ENCODE peak calls at places on chromosomes 5 and 9, in five cellular contexts. R is HCT116, I is hepatocyte, E is fibroblast of lung, F is A673. W is an unnamed sample.
A peak's percentile ranks its signal among the peaks of the same experiment; 100 is the strongest.

GRCh38 chr5:126358525-126358924 is 64.7 kb upstream of the GRAMD2B start:
- DNase-seq in R (no peak), I (no peak), E (no peak), F (no peak), W (no peak)

GRCh38 chr5:10831416-10831815 is 70.4 kb upstream of the DAP start:
- DNase-seq in R (no peak), I (peak; percentile 20), E (peak; percentile 94), F (no peak), W (no peak)

GRCh38 chr5:42168091-42168670 is 243.1 kb downstream of the FBXO4 start:
- DNase-seq in R (no peak), I (no peak), E (no peak), F (no peak), W (no peak)

GRCh38 chr5:124663101-124663506 is 83.3 kb downstream of the ZNF608 start:
- DNase-seq in R (no peak), I (no peak), E (no peak), F (no peak), W (peak; percentile 57)

GRCh38 chr5:168472329-168472728 is 13.9 kb upstream of the RARS1 start:
- DNase-seq in R (no peak), I (peak; percentile 68), E (peak; percentile 92), F (peak; percentile 45), W (peak; percentile 66)

GRCh38 chr5:149902177-149902576 is 42.4 kb downstream of the PDE6A start:
- DNase-seq in R (no peak), I (no peak), E (no peak), F (peak; percentile 56), W (no peak)

GRCh38 chr9:131676431-131676972 is 63.4 kb downstream of the RAPGEF1 start:
- DNase-seq in R (no peak), I (no peak), E (no peak), F (no peak), W (no peak)

GRCh38 chr5:120624021-120624563 is 160.0 kb downstream of the PRR16 start:
- DNase-seq in R (no peak), I (no peak), E (peak; percentile 51), F (peak; percentile 1), W (no peak)

GRCh38 chr5:143019614-143020515 is 249.7 kb downstream of the ARHGAP26 start:
- DNase-seq in R (no peak), I (no peak), E (no peak), F (peak; percentile 39), W (no peak)

GRCh38 chr5:60744682-60745081 is 44.7 kb upstream of the DEPDC1B start:
- DNase-seq in R (no peak), I (no peak), E (no peak), F (no peak), W (no peak)

GRCh38 chr5:76705574-76705973 is 10.4 kb upstream of the F2R start:
- DNase-seq in R (no peak), I (no peak), E (no peak), F (no peak), W (no peak)

GRCh38 chr5:125695994-125696679 is 727.1 kb upstream of the GRAMD2B start:
- DNase-seq in R (peak; percentile 7), I (peak; percentile 26), E (peak; percentile 66), F (no peak), W (no peak)

GRCh38 chr9:89144242-89144641 is 34.4 kb downstream of the SHC3 start:
- DNase-seq in R (no peak), I (no peak), E (no peak), F (no peak), W (no peak)

GRCh38 chr5:40150896-40151295 is 528.8 kb upstream of the PTGER4 start:
- DNase-seq in R (no peak), I (no peak), E (no peak), F (no peak), W (no peak)

GRCh38 chr9:107999011-107999410 is 509.4 kb upstream of the KLF4 start:
- DNase-seq in R (peak; percentile 15), I (no peak), E (no peak), F (no peak), W (no peak)

GRCh38 chr5:389197-389821 is 53.7 kb upstream of the EXOC3 start:
- DNase-seq in R (no peak), I (peak; percentile 2), E (no peak), F (no peak), W (no peak)

GRCh38 chr9:1875921-1876448 is 139.2 kb upstream of the SMARCA2 start:
- DNase-seq in R (no peak), I (no peak), E (no peak), F (no peak), W (no peak)

GRCh38 chr5:16690243-16690839 is 73.5 kb upstream of the RETREG1 start:
- DNase-seq in R (peak; percentile 19), I (peak; percentile 67), E (peak; percentile 64), F (peak; percentile 80), W (no peak)

GRCh38 chr5:132260051-132260450 is 2.6 kb downstream of the PDLIM4 start:
- DNase-seq in R (no peak), I (no peak), E (peak; percentile 33), F (no peak), W (no peak)

GRCh38 chr5:4082966-4083564 is 487.4 kb downstream of the IRX1 start:
- DNase-seq in R (no peak), I (no peak), E (no peak), F (no peak), W (no peak)

GRCh38 chr9:113056191-113057106 is at the start of gene ZFP37:
- DNase-seq in R (peak; percentile 72), I (peak; percentile 95), E (peak; percentile 97), F (peak; percentile 93), W (peak; percentile 61)

GRCh38 chr5:68285857-68286611 is 70.5 kb downstream of the PIK3R1 start:
- DNase-seq in R (peak; percentile 44), I (peak; percentile 79), E (peak; percentile 75), F (peak; percentile 79), W (peak; percentile 43)

GRCh38 chr9:14136047-14136446 is 177.9 kb downstream of the NFIB start:
- DNase-seq in R (no peak), I (no peak), E (no peak), F (no peak), W (no peak)

GRCh38 chr9:124010665-124011321 is 775 bp upstream of the LHX2 start:
- DNase-seq in R (no peak), I (no peak), E (no peak), F (no peak), W (peak; percentile 25)

GRCh38 chr9:130331573-130331972 is 66.0 kb downstream of the HMCN2 start:
- DNase-seq in R (no peak), I (peak; percentile 47), E (peak; percentile 40), F (no peak), W (peak; percentile 30)

GRCh38 chr5:10288600-10289213 is 19.0 kb downstream of the CMBL start:
- DNase-seq in R (no peak), I (peak; percentile 42), E (no peak), F (no peak), W (peak; percentile 100)

GRCh38 chr5:102886586-102886985 is 131.5 kb downstream of the PAM start:
- DNase-seq in R (no peak), I (no peak), E (no peak), F (no peak), W (no peak)

GRCh38 chr9:132283165-132283564 is 71.6 kb downstream of the SETX start:
- DNase-seq in R (no peak), I (no peak), E (no peak), F (no peak), W (no peak)

GRCh38 chr5:163976691-163977090 is 471.3 kb downstream of the MAT2B start:
- DNase-seq in R (no peak), I (no peak), E (no peak), F (no peak), W (no peak)

GRCh38 chr5:59615272-59615671 is 278.3 kb downstream of the PDE4D start:
- DNase-seq in R (no peak), I (no peak), E (peak; percentile 59), F (no peak), W (no peak)

GRCh38 chr5:14728109-14728938 is 63.8 kb downstream of the OTULIN start:
- DNase-seq in R (no peak), I (peak; percentile 78), E (no peak), F (no peak), W (no peak)

GRCh38 chr5:14726066-14726838 is 61.7 kb downstream of the OTULIN start:
- DNase-seq in R (no peak), I (peak; percentile 20), E (peak; percentile 48), F (no peak), W (peak; percentile 76)

GRCh38 chr5:14724633-14725032 is 60.1 kb downstream of the OTULIN start:
- DNase-seq in R (no peak), I (no peak), E (no peak), F (no peak), W (no peak)

GRCh38 chr5:14729448-14730385 is 65.2 kb downstream of the OTULIN start:
- DNase-seq in R (no peak), I (no peak), E (no peak), F (no peak), W (no peak)

GRCh38 chr5:14727428-14727865 is 62.9 kb downstream of the OTULIN start:
- DNase-seq in R (peak; percentile 54), I (peak; percentile 91), E (peak; percentile 84), F (peak; percentile 83), W (peak; percentile 91)
- TF ChIP-seq EZH2 in R (no peak), I (no peak), E (no peak), F (no peak), W (no peak)

DNA sequence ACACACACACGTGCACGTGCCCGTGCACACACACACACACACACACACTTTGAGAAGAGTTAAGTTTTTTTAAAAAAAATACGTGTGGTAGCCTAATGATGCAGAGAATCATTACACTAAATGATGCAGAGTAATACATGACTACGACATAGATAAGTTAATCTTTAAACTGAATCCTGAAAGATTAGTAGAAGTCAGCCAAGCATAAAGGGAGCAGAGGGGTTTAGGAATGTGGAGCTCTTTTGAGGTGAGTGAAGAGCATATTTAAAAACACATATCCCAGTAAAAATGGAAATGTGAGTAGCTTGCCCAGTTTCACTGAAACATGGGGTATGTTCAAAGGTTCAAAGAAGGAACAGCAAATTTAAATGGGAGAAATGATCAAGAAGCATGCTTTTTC is 61.3 kb upstream of the TYRP1 start:
- DNase-seq in R (no peak), I (no peak), E (no peak), F (no peak), W (no peak)
- H3K4me3 ChIP-seq in R (no peak overlapping the region), I (no peak overlapping the region), E (no peak overlapping the region), F (no peak overlapping the region), W (no peak overlapping the region)

DNA sequence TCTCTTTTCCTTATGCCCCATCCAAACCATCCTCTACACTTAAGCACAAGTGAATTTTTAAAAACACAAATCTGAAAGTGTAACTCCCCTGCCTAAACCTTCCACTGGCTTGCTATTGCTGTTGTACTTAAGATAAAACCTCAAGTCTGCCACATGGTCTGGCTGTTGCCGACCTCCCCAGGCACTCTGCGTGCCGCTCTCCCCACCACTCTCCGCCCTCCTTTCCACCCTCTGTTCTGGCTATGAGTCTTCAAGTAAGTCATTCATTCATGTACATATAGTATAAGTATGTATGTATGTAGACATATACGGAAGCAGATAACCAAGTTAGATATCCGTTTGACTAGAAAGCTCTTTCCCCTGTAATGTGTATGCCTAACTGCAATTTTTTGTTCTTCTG is 94.7 kb upstream of the ANKRD55 start:
- DNase-seq in R (no peak), I (no peak), E (no peak), F (no peak), W (no peak)
- H3K36me3 ChIP-seq in R (no peaks in the 10 kb centered on the region), I (no peaks in the 10 kb centered on the region), E (no peaks in the 10 kb centered on the region), F (no peaks in the 10 kb centered on the region), W (no peaks in the 10 kb centered on the region)

DNA sequence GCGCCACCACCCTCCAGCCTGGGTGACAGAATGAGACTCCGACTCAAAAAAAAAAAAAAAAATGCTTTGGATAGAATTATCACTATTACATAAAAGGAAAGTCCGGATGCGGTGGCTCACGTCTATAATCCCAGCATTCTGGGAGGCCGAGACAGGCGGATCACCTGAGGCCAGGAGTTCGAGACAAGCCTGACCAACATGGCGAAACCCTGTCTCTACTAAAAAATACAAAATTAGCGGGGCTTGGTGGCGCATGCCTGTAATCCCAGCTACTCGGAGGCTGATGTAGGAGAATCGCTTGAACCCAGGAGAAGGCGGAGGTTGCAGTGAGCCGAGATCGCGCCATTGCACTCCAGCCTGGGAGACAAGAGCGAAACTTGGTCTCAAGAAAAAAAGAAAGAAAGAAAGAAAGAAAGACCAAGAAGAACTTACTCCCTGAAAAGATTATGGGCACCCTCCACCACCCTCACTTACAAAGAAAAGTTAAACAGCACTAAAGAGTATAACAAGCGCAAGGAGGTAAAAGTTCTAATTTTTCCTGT is 17.8 kb downstream of the CDKN2A start:
- DNase-seq in R (no peak), I (no peak), E (no peak), F (no peak), W (no peak)
- TF ChIP-seq EZH2 in R (no peak), I (no peak), E (peak; percentile 12), F (no peak), W (no peak)

W was measured in PC-9.